ENCODE peak calls at places on chromosomes 16 and 17, in five cellular contexts. C, O, F, G and L are unnamed samples.

GRCh38 chr17:74455025-74455585 is 11.3 kb upstream of the CD300A start:
- DNase-seq in F (no peak), G (no peak), O (no peak), C (no peak), L (no peak)

GRCh38 chr16:74892574-74893461 is 92.1 kb downstream of the WDR59 start:
- DNase-seq in C (no peak), G (no peak), F (no peak), O (no peak), L (no peak)

GRCh38 chr16:2697401-2697948 is 15.2 kb downstream of the KCTD5 start:
- DNase-seq in O (peak), G (no peak), C (no peak), F (no peak), L (no peak)

GRCh38 chr17:75979705-75980187 is 706 bp downstream of the TEN1 start:
- DNase-seq in O (no peak), C (no peak), F (peak), G (no peak), L (peak)

GRCh38 chr16:80407265-80407987 is 133.4 kb upstream of the DYNLRB2 start:
- DNase-seq in C (no peak), O (no peak), G (no peak), F (no peak), L (no peak)

GRCh38 chr17:17853811-17854527 is 17.2 kb upstream of the SREBF1 start:
- DNase-seq in G (no peak), O (no peak), C (no peak), F (no peak), L (no peak)

GRCh38 chr17:77419547-77420475 is 279.0 kb downstream of the SEC14L1 start:
- DNase-seq in G (peak), O (no peak), F (peak), C (no peak), L (no peak)

GRCh38 chr16:89562027-89562599 is 1.6 kb downstream of the RPL13 start:
- DNase-seq in O (no peak), C (no peak), F (no peak), G (no peak), L (no peak)

GRCh38 chr17:41347872-41348760 is 2.5 kb downstream of the KRT33A start:
- DNase-seq in G (no peak), F (no peak), O (no peak), C (no peak), L (no peak)

GRCh38 chr16:89953671-89954406 is 5.3 kb downstream of the DEF8 start:
- DNase-seq in O (no peak), G (no peak), F (no peak), C (no peak), L (no peak)

GRCh38 chr17:60107526-60108257 is 29.0 kb upstream of the HEATR6 start:
- DNase-seq in G (no peak), C (no peak), F (no peak), O (no peak), L (no peak)
- TF ChIP-seq CTCF in G (no peak), C (no peak), F (no peak), O (no peak), L (peak)

GRCh38 chr16:53457670-53458069 is 23.4 kb downstream of the RBL2 start:
- DNase-seq in O (no peak), F (no peak), G (no peak), C (no peak), L (no peak)
- TF ChIP-seq CTCF in O (no peak), F (no peak), G (no peak), C (no peak), L (no peak)

DNA sequence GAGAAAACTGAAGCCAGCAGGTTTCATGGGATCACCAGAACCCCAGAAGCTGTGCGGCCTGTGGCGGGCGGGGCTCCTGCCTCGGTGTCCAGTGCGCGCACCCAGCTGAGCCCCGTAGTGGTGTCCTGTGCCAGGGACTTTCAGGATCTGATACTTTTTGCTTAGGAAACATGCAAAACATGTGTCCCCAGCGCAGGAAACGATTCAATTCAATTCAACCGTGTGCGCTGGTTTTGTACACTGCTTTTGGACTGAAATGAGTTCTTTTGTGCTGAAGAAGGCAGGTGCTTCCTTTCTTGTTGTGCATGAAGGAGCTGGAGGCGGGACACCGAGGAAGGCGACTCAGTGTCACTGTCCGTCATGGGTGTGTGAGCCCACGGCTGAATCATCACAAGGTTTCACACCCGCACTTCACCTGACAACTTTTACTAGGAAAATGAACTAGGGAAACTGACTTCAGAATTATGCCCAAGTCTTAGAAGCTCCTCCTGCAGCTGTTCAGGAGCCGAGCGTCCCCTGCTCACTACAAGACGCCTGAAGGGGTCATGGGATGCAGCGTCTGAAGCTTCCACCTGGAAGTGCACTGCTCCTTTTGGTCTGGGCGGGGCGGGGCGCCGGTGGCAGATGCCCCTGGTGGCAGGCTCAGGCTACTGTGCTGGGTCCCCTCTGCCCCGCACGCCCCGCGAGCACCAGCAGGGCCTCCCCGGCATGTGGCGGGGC is 31.4 kb upstream of the ZNF750 start:
- DNase-seq in G (no peak), C (no peak), O (peak), F (no peak), L (no peak)
- TF ChIP-seq CTCF in G (no peak), C (peak), O (no peak), F (no peak), L (no peak)

GRCh38 chr16:50351116-50351515 is 17.7 kb downstream of the BRD7 start:
- DNase-seq in F (peak), G (no peak), C (no peak), O (no peak), L (no peak)

GRCh38 chr16:50359626-50360025 is 9.2 kb downstream of the BRD7 start:
- DNase-seq in C (no peak), O (no peak), F (no peak), G (no peak), L (no peak)

GRCh38 chr16:50351952-50352351 is 16.8 kb downstream of the BRD7 start:
- DNase-seq in O (no peak), C (no peak), F (no peak), G (no peak), L (no peak)

GRCh38 chr16:50354082-50354481 is 14.7 kb downstream of the BRD7 start:
- DNase-seq in F (no peak), O (no peak), C (no peak), G (no peak), L (no peak)

DNA sequence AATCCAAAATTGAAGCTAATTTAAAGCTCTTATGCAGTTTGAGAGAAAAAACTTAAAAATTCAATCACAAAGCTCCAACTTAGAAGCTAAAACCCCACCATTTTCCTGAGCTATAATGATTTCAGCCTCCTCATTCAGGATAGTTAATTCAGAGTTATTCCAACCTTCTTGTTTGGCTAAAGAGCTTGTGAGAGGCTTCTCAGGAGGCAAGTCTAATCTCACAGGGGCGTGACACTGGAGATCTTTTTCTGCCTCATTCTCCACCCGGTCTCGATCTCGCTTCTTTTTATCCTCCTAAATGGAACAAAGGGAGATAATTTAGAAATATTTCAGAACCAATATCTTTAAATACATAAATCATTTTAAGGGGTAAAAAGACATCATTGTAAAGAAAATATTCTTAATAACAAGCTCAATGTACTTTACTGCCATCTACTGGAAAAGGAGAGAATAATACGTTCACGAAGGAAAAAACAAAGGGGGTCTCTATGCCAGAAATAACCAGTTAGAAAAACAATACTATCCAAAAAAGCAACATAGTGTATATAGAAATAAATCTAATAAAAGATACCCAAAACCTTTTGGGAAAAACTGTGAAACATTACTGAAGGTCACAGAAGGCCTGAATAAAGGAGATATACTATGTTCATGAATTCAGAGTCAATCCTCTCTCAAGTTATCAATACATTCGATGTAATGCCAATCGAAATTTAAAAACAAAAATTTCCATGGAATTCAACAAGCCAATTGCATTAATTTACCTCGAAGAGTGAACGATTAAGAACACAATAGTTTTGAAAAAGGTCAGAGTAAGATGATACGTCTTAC is 13.9 kb downstream of the BRD7 start:
- DNase-seq in F (no peak), G (no peak), C (no peak), O (no peak), L (no peak)
- TF ChIP-seq CTCF in F (peak), G (peak), C (peak), O (peak), L (peak)

GRCh38 chr16:88005148-88005547 is 53.9 kb downstream of the BANP start:
- DNase-seq in C (no peak), G (peak), O (no peak), F (no peak), L (no peak)
- TF ChIP-seq CTCF in C (no peak), G (no peak), O (peak), F (peak), L (peak)

DNA sequence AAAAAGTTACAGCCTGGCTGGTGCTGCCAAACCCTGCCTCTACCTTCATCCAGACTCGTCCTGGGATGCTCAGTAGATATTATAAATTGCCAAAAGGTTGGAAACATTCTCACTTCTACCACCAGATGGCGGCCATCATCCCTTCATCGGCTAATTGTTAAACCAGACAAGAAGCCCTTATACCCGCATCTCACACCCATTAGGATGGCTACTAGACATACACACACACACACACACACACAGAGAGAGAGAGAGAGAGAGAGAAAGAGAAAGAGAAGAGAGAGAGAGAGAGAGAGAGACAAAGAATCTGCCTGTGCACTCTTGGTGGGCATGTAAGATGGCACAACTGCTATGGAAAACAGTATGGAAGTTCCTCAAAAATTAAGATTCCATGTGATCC is 15.0 kb upstream of the SCIMP start:
- DNase-seq in F (peak), G (peak), C (no peak), O (no peak), L (no peak)
- TF ChIP-seq CTCF in F (peak), G (peak), C (peak), O (peak), L (peak)

GRCh38 chr17:55605705-55606104 is 94.5 kb upstream of the SMIM36 start:
- DNase-seq in C (no peak), F (no peak), O (no peak), G (no peak), L (no peak)

GRCh38 chr17:55598495-55598894 is 87.2 kb upstream of the SMIM36 start:
- DNase-seq in O (no peak), C (no peak), F (no peak), G (no peak), L (no peak)

GRCh38 chr17:55606431-55606830 is 95.2 kb upstream of the SMIM36 start:
- DNase-seq in G (no peak), F (no peak), O (no peak), C (no peak), L (no peak)

GRCh38 chr17:55607736-55608341 is 96.6 kb upstream of the SMIM36 start:
- DNase-seq in C (peak), G (peak), O (no peak), F (peak), L (no peak)

DNA sequence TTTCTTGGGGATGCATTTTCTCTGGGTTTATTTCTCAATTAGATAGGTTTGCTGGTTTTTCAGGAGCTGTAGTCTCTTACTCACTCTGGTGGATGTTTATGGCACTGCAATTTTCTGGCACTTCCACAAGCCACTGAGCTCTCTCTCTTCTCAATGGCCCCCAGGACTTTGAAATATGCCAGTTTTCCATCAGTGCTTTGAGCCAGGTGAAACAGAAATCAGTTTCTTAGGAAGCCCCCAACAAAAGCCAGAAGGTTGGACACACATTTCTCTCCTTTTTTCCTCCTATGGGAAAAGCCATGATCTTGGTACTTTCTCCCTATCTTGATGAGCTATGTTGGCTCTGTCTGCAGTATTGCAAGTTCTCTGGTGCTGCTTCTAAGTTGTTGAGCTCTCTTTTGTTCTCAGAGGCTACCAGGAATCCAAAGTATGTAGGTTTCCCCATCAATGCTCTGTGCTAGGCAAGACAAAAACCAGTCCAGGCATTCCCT is 90.7 kb upstream of the SMIM36 start:
- DNase-seq in F (peak), C (no peak), O (no peak), G (no peak), L (no peak)
- TF ChIP-seq CTCF in F (peak), C (peak), O (peak), G (peak), L (peak)

GRCh38 chr17:59418732-59419166 is 87.3 kb downstream of the YPEL2 start:
- DNase-seq in F (no peak), O (no peak), G (no peak), C (no peak), L (no peak)

GRCh38 chr17:59415397-59415796 is 83.9 kb downstream of the YPEL2 start:
- DNase-seq in C (no peak), G (no peak), F (no peak), O (no peak), L (no peak)

GRCh38 chr17:59417452-59417851 is 86.0 kb downstream of the YPEL2 start:
- DNase-seq in F (no peak), O (no peak), G (no peak), C (no peak), L (no peak)

GRCh38 chr17:59413014-59413725 is 81.7 kb downstream of the YPEL2 start:
- DNase-seq in G (no peak), F (no peak), C (no peak), O (no peak), L (no peak)

DNA sequence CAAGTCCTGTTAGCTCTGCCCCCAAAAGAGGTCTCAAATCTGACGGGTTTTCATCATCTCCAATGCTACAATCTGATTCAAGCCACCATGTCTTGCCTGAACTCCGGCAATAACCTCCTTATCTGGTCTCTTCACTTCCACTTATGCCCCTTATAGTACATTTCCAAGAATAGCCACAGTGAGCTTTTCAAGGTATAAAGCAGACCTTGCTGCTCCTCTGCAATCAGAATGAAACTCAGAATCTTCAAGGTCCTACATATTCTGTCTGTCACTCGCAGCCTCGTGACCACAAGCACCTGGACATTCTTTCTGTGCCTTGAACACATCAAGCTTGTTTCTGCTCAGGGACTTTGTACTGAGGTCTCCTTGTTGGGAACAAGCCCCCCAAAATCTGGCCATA is 84.7 kb downstream of the YPEL2 start:
- DNase-seq in C (no peak), G (no peak), O (no peak), F (no peak), L (no peak)
- TF ChIP-seq CTCF in C (no peak), G (no peak), O (no peak), F (no peak), L (no peak)